ENCODE peak calls at places on chromosomes 3 and 15, in four cellular contexts. F, P, Z and L are unnamed samples.

GRCh38 chr15:64010719-64011118 is 35.6 kb downstream of the DAPK2 start:
- DNase-seq in F (peak), P (no peak), Z (no peak), L (no peak)

GRCh38 chr15:101313041-101313761 is 18.2 kb upstream of the SNRPA1 start:
- DNase-seq in F (no peak), P (no peak), Z (no peak), L (no peak)

GRCh38 chr15:100769975-100770340 is 109.7 kb upstream of the ALDH1A3 start:
- DNase-seq in F (no peak), P (no peak), Z (no peak), L (no peak)

GRCh38 chr15:76996526-76997401 is 1.8 kb downstream of the PSTPIP1 start:
- DNase-seq in F (no peak), P (no peak), Z (no peak), L (no peak)

GRCh38 chr15:70853270-70853854 is 595 bp downstream of the LARP6 start:
- DNase-seq in F (no peak), P (no peak), Z (peak), L (peak)

GRCh38 chr3:5762506-5762905 is 575.0 kb downstream of the EDEM1 start:
- DNase-seq in F (no peak), P (no peak), Z (no peak), L (no peak)

GRCh38 chr3:29392625-29393388 is 111.9 kb downstream of the RBMS3 start:
- DNase-seq in F (no peak), P (no peak), Z (no peak), L (no peak)

GRCh38 chr15:78564743-78565096 is 600 bp upstream of the CHRNA5 start:
- DNase-seq in F (no peak), P (no peak), Z (no peak), L (no peak)

GRCh38 chr3:4885322-4885721 is 93.9 kb upstream of the BHLHE40 start:
- DNase-seq in F (no peak), P (no peak), Z (no peak), L (no peak)

GRCh38 chr15:57319226-57319918 is 56.9 kb upstream of the CGNL1 start:
- DNase-seq in F (no peak), P (no peak), Z (no peak), L (no peak)

GRCh38 chr15:42056934-42057743 is 36.3 kb upstream of the PLA2G4E start:
- DNase-seq in F (no peak), P (peak), Z (peak), L (peak)

GRCh38 chr3:49415931-49416601 is 3.8 kb downstream of the TCTA start:
- DNase-seq in F (peak), P (no peak), Z (no peak), L (no peak)

GRCh38 chr3:110773413-110773954 is 298.1 kb upstream of the NECTIN3 start:
- DNase-seq in F (no peak), P (peak), Z (no peak), L (no peak)

GRCh38 chr3:172913911-172914730 is 163.6 kb downstream of the ECT2 start:
- DNase-seq in F (no peak), P (no peak), Z (no peak), L (no peak)

GRCh38 chr3:37995652-37996641 is 5.4 kb downstream of the VILL start:
- DNase-seq in F (no peak), P (peak), Z (no peak), L (no peak)

GRCh38 chr3:63654246-63654645 is 1.8 kb downstream of the SNTN start:
- DNase-seq in F (no peak), P (no peak), Z (no peak), L (no peak)
- TF ChIP-seq SUZ12 in F (no peak), P (no peak), Z (no peak), L (no peak)

DNA sequence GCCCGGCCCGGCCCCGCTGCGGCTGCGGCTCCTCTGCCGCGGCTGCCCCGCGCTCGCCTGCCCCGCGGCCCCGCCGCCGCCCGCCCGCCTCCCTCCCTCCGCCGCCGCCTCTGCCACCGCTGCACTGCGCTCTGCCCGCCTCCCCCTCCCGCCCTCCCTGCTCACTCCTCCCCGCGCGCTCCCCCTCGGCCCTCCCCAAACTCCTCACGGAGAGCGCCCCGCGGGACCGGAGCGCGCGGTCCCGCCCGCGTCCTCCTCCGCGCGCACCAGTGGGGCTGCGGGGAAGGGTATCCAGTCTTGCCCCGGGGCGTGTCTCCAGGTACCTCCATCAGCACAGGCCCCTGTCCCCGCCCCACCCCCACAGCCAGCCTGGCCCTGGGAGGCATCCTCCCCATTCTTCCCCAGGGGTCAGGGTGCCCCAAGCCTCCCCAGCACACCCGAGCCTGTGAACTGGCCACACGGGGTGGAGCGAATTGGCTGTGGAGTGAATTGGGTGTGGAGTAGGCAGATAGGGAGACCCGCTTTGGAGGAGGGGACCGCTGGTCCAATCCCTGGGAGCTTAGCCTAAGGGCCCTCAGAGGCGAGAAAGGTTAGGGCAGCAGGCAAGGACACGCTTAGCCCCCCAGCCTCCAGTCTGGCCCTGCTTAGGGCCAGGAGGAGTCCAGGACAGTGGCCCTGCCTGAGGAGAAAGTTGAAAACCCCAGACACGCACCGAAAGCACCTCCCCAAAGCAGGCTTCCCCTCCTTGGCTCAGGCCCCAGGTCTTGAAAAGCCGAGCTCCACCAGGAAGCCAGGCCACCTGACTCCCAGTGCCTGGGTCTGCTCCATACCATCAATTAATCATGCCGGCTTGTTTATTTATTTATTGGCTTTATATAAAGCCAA is 107.8 kb upstream of the SLC6A11 start:
- DNase-seq in F (no peak), P (no peak), Z (no peak), L (no peak)
- H3K9ac ChIP-seq in F (no peak), P (no peak), Z (no peak), L (peak)

GRCh38 chr15:74399511-74400312 is 32.3 kb upstream of the CYP11A1 start:
- DNase-seq in F (no peak), P (no peak), Z (no peak), L (no peak)
- H3K4me3 ChIP-seq in F (peak), P (no peak), Z (no peak), L (no peak)

GRCh38 chr3:23762214-23763039 is 43.3 kb upstream of the UBE2E1 start:
- DNase-seq in F (peak), P (no peak), Z (no peak), L (no peak)
- TF ChIP-seq SUZ12 in F (no peak), P (no peak), Z (no peak), L (no peak)

GRCh38 chr3:150222646-150223045 is 185.5 kb upstream of the TSC22D2 start:
- DNase-seq in F (no peak), P (no peak), Z (no peak), L (no peak)
- H3K9ac ChIP-seq in F (no peak), P (no peak), Z (no peak), L (no peak)

GRCh38 chr3:56784452-56785001 is 17.2 kb downstream of the ARHGEF3 start:
- DNase-seq in F (no peak), P (no peak), Z (no peak), L (no peak)
- H3K4me3 ChIP-seq in F (peak), P (no peak), Z (no peak), L (no peak)

DNA sequence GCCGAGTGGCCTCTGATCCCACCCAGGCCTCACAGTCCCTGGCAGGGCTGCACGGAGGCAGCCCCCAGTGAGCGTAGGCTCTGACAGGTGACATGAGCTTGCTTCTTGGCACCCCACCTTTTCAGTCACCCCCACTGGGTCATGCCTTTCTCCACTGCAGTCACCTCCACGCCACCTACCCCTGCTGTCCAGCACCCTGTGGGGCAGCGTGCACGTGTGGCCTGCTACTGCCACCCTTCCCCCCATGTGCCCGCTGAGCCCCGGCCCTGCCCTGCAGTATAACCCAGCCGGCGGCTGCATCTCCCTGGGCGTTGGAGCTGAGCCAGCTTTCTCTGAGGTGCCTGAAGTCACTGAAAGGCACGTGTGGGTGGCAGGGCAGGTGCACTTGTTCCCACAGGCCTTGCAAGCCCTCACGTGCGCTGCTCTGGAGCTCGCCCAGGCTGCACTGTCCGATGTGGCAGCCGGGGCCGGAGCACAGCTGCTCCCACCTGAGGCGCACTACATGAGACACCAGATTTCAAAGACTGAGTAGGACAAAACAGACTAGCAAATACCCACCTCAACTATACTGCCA is 65.6 kb downstream of the NIPA2 start:
- DNase-seq in F (no peak), P (no peak), Z (no peak), L (no peak)
- TF ChIP-seq SUZ12 in F (no peak), P (no peak), Z (no peak), L (no peak)

GRCh38 chr3:59444293-59444671 is 394.5 kb upstream of the CFAP20DC start:
- DNase-seq in F (no peak), P (no peak), Z (no peak), L (no peak)

GRCh38 chr3:59442056-59442455 is 392.2 kb upstream of the CFAP20DC start:
- DNase-seq in F (no peak), P (no peak), Z (no peak), L (peak)

GRCh38 chr3:59444676-59445075 is 394.9 kb upstream of the CFAP20DC start:
- DNase-seq in F (no peak), P (no peak), Z (no peak), L (no peak)

GRCh38 chr3:59446775-59447465 is 397.1 kb upstream of the CFAP20DC start:
- DNase-seq in F (no peak), P (no peak), Z (no peak), L (no peak)

GRCh38 chr3:59443618-59444292 is 393.9 kb upstream of the CFAP20DC start:
- DNase-seq in F (no peak), P (no peak), Z (no peak), L (no peak)
- H3K9ac ChIP-seq in F (peak), P (no peak), Z (no peak), L (no peak)

GRCh38 chr3:177358085-177358967 is 161.0 kb upstream of the TBL1XR1 start:
- DNase-seq in F (peak), P (peak), Z (no peak), L (no peak)
- H3K4me3 ChIP-seq in F (peak), P (peak), Z (no peak), L (peak)